ENCODE peak calls at places on chromosomes 3 and 15, in five cellular contexts. E, A, N, I and G are unnamed samples.

GRCh38 chr15:33675246-33675645 is 293.1 kb upstream of the CHRM5 start:
- DNase-seq in E (peak; percentile 69), A (no peak), N (no peak), I (no peak), G (peak; percentile 8)

GRCh38 chr3:141336672-141337522 is 31.4 kb upstream of the ZBTB38 start:
- DNase-seq in E (peak; percentile 92), A (peak; percentile 61), N (no peak), I (no peak), G (peak; percentile 88)

GRCh38 chr3:178320481-178321352 is 215.5 kb upstream of the KCNMB2 start:
- DNase-seq in E (no peak), A (no peak), N (no peak), I (no peak), G (peak; percentile 65)

GRCh38 chr3:6799264-6799915 is 61.5 kb upstream of the GRM7 start:
- DNase-seq in E (peak; percentile 78), A (peak; percentile 81), N (peak; percentile 14), I (peak; percentile 11), G (peak; percentile 2)

GRCh38 chr3:133464573-133464972 is 64.7 kb downstream of the BFSP2 start:
- DNase-seq in E (peak; percentile 59), A (no peak), N (peak; percentile 21), I (no peak), G (peak; percentile 46)

GRCh38 chr15:52936489-52936888 is 146.4 kb upstream of the ONECUT1 start:
- DNase-seq in E (no peak), A (no peak), N (no peak), I (no peak), G (no peak)

GRCh38 chr3:31254483-31254882 is 278.2 kb upstream of the STT3B start:
- DNase-seq in E (no peak), A (no peak), N (no peak), I (no peak), G (no peak)

GRCh38 chr15:74983725-74984231 is 11.6 kb upstream of the SCAMP5 start:
- DNase-seq in E (peak; percentile 70), A (no peak), N (peak; percentile 22), I (peak; percentile 73), G (peak; percentile 47)

GRCh38 chr3:62242846-62243245 is 130.5 kb downstream of the FEZF2 start:
- DNase-seq in E (no peak), A (peak; percentile 71), N (no peak), I (no peak), G (no peak)

GRCh38 chr3:69871256-69871655 is 128.3 kb upstream of the SAMMSON start:
- DNase-seq in E (no peak), A (no peak), N (no peak), I (no peak), G (no peak)

GRCh38 chr3:40528426-40528825 is 3.7 kb downstream of the ZNF621 start:
- DNase-seq in E (no peak), A (peak; percentile 31), N (no peak), I (no peak), G (no peak)

GRCh38 chr3:183178833-183179549 is 16.5 kb upstream of the LAMP3 start:
- DNase-seq in E (peak; percentile 32), A (peak; percentile 78), N (peak; percentile 75), I (peak; percentile 26), G (peak; percentile 48)

GRCh38 chr3:10556312-10556711 is 50.9 kb upstream of the ATP2B2 start:
- DNase-seq in E (no peak), A (peak; percentile 16), N (no peak), I (no peak), G (no peak)

GRCh38 chr15:48965972-48966371 is 2.3 kb upstream of the SHC4 start:
- DNase-seq in E (peak; percentile 82), A (no peak), N (peak; percentile 58), I (peak; percentile 39), G (peak; percentile 85)

GRCh38 chr3:151443583-151443982 is 17.3 kb downstream of the IGSF10 start:
- DNase-seq in E (no peak), A (no peak), N (no peak), I (no peak), G (no peak)

GRCh38 chr3:33377931-33378330 is 62.3 kb downstream of the UBP1 start:
- DNase-seq in E (no peak), A (no peak), N (no peak), I (no peak), G (peak; percentile 75)

GRCh38 chr3:149042766-149043386 is 43.5 kb downstream of the HLTF start:
- DNase-seq in E (peak; percentile 50), A (no peak), N (no peak), I (peak; percentile 55), G (peak; percentile 68)

GRCh38 chr3:61565569-61565968 is 4.2 kb downstream of the PTPRG start:
- DNase-seq in E (no peak), A (no peak), N (no peak), I (no peak), G (no peak)

GRCh38 chr3:56783644-56784451 is 17.9 kb downstream of the ARHGEF3 start:
- DNase-seq in E (peak; percentile 95), A (peak; percentile 57), N (no peak), I (peak; percentile 93), G (no peak)

GRCh38 chr15:58724471-58724870 is 25.0 kb downstream of the ADAM10 start:
- DNase-seq in E (peak; percentile 72), A (no peak), N (no peak), I (no peak), G (no peak)